ENCODE peak calls at places on chromosomes 3 and 15, in seven cellular contexts. One of them, this sample, is unnamed. For H3K27me3, the result is how much of the 10 kb centered on the place peaks cover.

GRCh38 chr3:15055019-15055557 is 10.0 kb downstream of the MRPS25 start:
- DNase-seq in Panc1: no peak
- DNase-seq in psoas muscle: no peak
- DNase-seq in heart right ventricle: no peak
- DNase-seq in heart left ventricle: no peak
- DNase-seq in body of pancreas: no peak
- DNase-seq in uterus: no peak
- DNase-seq in this sample: no peak

GRCh38 chr3:148880681-148881080 is 15.6 kb downstream of the CPA3 start:
- DNase-seq in Panc1: no peak
- DNase-seq in psoas muscle: no peak
- DNase-seq in heart right ventricle: no peak
- DNase-seq in heart left ventricle: no peak
- DNase-seq in body of pancreas: peak
- DNase-seq in uterus: no peak
- DNase-seq in this sample: no peak

GRCh38 chr3:156668073-156668763 is 6.2 kb upstream of the TIPARP start:
- DNase-seq in Panc1: no peak
- DNase-seq in psoas muscle: no peak
- DNase-seq in heart right ventricle: no peak
- DNase-seq in heart left ventricle: no peak
- DNase-seq in body of pancreas: no peak
- DNase-seq in uterus: no peak
- DNase-seq in this sample: no peak

GRCh38 chr15:43412096-43412495 is 41.2 kb downstream of the TUBGCP4 start:
- DNase-seq in Panc1: no peak
- DNase-seq in psoas muscle: no peak
- DNase-seq in heart right ventricle: no peak
- DNase-seq in heart left ventricle: no peak
- DNase-seq in body of pancreas: no peak
- DNase-seq in uterus: no peak
- DNase-seq in this sample: no peak

GRCh38 chr3:107142786-107143185 is 234.5 kb upstream of the CCDC54 start:
- DNase-seq in Panc1: no peak
- DNase-seq in psoas muscle: no peak
- DNase-seq in heart right ventricle: no peak
- DNase-seq in heart left ventricle: no peak
- DNase-seq in body of pancreas: no peak
- DNase-seq in uterus: no peak
- DNase-seq in this sample: no peak

GRCh38 chr3:187858711-187859110 is 113.4 kb upstream of the BCL6 start:
- DNase-seq in Panc1: no peak
- DNase-seq in psoas muscle: no peak
- DNase-seq in heart right ventricle: no peak
- DNase-seq in heart left ventricle: no peak
- DNase-seq in body of pancreas: no peak
- DNase-seq in uterus: no peak
- DNase-seq in this sample: no peak

GRCh38 chr3:147699175-147699838 is 290.1 kb downstream of the ZIC1 start:
- DNase-seq in Panc1: no peak
- DNase-seq in psoas muscle: no peak
- DNase-seq in heart right ventricle: no peak
- DNase-seq in heart left ventricle: no peak
- DNase-seq in body of pancreas: no peak
- DNase-seq in uterus: no peak
- DNase-seq in this sample: no peak

GRCh38 chr15:65902373-65902772 is 33.1 kb downstream of the RAB11A start:
- DNase-seq in Panc1: no peak
- DNase-seq in psoas muscle: peak
- DNase-seq in heart right ventricle: no peak
- DNase-seq in heart left ventricle: no peak
- DNase-seq in body of pancreas: no peak
- DNase-seq in uterus: no peak
- DNase-seq in this sample: no peak

GRCh38 chr15:45522931-45523331 is 376 bp upstream of the SLC30A4 start:
- DNase-seq in Panc1: peak
- DNase-seq in psoas muscle: no peak
- DNase-seq in heart right ventricle: no peak
- DNase-seq in heart left ventricle: no peak
- DNase-seq in body of pancreas: no peak
- DNase-seq in uterus: no peak
- DNase-seq in this sample: no peak

GRCh38 chr3:18423401-18424212 is 1.5 kb downstream of the SATB1 start:
- DNase-seq in Panc1: no peak
- DNase-seq in psoas muscle: no peak
- DNase-seq in heart right ventricle: peak
- DNase-seq in heart left ventricle: peak
- DNase-seq in body of pancreas: peak
- DNase-seq in uterus: peak
- DNase-seq in this sample: no peak

GRCh38 chr3:122357828-122358617 is 25.0 kb downstream of the MIX23 start:
- DNase-seq in Panc1: no peak
- DNase-seq in psoas muscle: no peak
- DNase-seq in heart right ventricle: no peak
- DNase-seq in heart left ventricle: no peak
- DNase-seq in body of pancreas: no peak
- DNase-seq in uterus: no peak
- DNase-seq in this sample: no peak

GRCh38 chr3:72071624-72072023 is 286.7 kb upstream of the PROK2 start:
- DNase-seq in Panc1: no peak
- DNase-seq in psoas muscle: no peak
- DNase-seq in heart right ventricle: no peak
- DNase-seq in heart left ventricle: no peak
- DNase-seq in body of pancreas: no peak
- DNase-seq in uterus: no peak
- DNase-seq in this sample: no peak

GRCh38 chr3:23950303-23950702 is 5.2 kb downstream of the NR1D2 start:
- DNase-seq in Panc1: no peak
- DNase-seq in psoas muscle: no peak
- DNase-seq in heart right ventricle: no peak
- DNase-seq in heart left ventricle: no peak
- DNase-seq in body of pancreas: no peak
- DNase-seq in uterus: no peak
- DNase-seq in this sample: no peak

GRCh38 chr3:141454906-141455602 is 31.8 kb upstream of the RASA2 start:
- DNase-seq in Panc1: peak
- DNase-seq in psoas muscle: no peak
- DNase-seq in heart right ventricle: no peak
- DNase-seq in heart left ventricle: no peak
- DNase-seq in body of pancreas: no peak
- DNase-seq in uterus: no peak
- DNase-seq in this sample: no peak

GRCh38 chr3:177483182-177483967 is 286.1 kb upstream of the TBL1XR1 start:
- DNase-seq in Panc1: no peak
- DNase-seq in psoas muscle: no peak
- DNase-seq in heart right ventricle: no peak
- DNase-seq in heart left ventricle: no peak
- DNase-seq in body of pancreas: no peak
- DNase-seq in uterus: no peak
- DNase-seq in this sample: no peak

GRCh38 chr3:46935989-46936620 is 40.4 kb downstream of the CCDC12 start:
- DNase-seq in Panc1: no peak
- DNase-seq in psoas muscle: peak
- DNase-seq in heart right ventricle: no peak
- DNase-seq in heart left ventricle: no peak
- DNase-seq in body of pancreas: no peak
- DNase-seq in uterus: no peak
- DNase-seq in this sample: no peak

DNA sequence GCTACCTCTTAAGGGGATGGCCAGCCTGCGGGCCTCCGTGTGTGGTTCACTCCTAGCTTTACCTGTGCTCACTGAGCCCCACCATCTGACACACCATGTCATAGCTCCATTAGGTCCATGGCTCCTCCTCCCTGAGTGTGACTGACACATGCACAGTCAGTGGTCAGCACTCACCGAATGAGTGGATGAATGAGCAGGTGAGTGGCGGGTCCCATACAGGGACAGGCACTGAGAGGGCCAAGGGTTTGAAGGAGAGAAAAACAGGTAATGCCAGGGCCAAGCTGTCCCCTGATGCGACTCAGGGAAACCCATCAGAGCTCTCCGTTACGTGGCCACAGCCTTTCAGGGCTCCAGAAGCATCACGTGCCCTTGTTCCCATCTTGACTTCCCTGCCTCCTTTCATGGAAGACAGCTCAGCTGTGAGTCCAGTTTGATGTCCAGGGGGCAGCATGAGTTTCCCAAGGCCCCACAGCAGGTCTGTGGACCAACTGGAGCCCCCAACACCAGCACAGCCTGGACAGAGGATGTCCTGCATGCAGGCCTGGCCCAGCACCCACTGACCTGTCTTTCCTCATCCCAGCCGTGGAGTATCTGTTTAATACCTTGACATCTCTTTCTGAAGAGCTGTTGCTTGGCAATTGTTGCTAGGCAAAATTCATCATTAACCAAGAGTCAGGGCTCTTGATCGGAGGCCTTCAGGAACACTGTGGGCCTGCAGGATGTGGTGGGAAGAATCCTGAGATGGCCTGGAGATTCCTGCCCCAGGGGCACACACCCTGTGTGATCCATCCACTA is 84.4 kb downstream of the PLXNA1 start:
- DNase-seq in Panc1: no peak
- DNase-seq in psoas muscle: no peak
- DNase-seq in heart right ventricle: no peak
- DNase-seq in heart left ventricle: peak
- DNase-seq in body of pancreas: no peak
- DNase-seq in uterus: no peak
- DNase-seq in this sample: no peak
- H3K27me3 ChIP-seq in Panc1: under half
- H3K27me3 ChIP-seq in psoas muscle: under half
- H3K27me3 ChIP-seq in heart right ventricle: under half
- H3K27me3 ChIP-seq in heart left ventricle: under half
- H3K27me3 ChIP-seq in body of pancreas: under half
- H3K27me3 ChIP-seq in uterus: under half
- H3K27me3 ChIP-seq in this sample: under half

DNA sequence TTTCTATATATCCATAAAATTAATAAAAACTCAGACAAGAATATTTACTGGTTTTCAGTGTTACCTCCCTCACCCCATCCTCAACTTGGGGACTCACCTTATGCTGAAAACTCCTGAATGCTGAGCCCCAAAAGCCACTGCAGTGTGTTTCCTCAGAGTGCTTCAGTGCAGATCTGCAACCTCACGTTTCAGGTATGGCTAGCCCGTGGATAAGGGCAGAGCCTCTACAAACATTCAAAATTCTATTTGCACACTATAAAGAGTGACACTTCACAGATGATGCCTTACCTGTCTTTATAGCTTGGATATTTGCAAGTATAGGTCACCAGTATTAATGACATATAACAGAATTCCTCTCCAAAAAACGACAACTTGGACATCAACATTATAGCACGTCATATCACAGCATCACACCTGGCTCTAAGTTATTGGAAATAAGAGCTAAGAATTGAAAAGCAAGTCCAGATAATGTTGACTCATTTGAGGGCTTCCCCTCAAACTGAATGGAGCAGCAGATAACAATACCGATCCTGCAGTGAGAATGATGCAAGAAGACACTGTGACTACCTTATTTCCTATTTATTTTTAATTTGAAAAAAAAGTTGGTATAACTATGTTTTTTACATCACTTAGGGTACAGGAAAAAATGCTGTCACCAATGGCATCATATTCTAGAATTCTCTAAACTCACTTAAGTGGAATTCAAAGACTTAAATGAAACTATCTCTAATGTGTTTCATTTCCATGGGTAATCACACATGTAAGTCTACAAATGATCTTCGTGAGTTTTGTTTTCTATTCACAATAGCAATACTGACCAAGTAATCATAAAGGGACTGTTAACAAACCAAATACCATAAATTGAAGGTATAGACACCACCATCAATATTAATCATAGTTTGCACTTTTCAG is 40.7 kb upstream of the RSL24D1 start:
- DNase-seq in Panc1: no peak
- DNase-seq in psoas muscle: no peak
- DNase-seq in heart right ventricle: no peak
- DNase-seq in heart left ventricle: no peak
- DNase-seq in body of pancreas: no peak
- DNase-seq in uterus: no peak
- DNase-seq in this sample: no peak
- H3K27ac ChIP-seq in Panc1: no peak
- H3K27ac ChIP-seq in psoas muscle: no peak
- H3K27ac ChIP-seq in heart right ventricle: no peak
- H3K27ac ChIP-seq in heart left ventricle: no peak
- H3K27ac ChIP-seq in body of pancreas: no peak
- H3K27ac ChIP-seq in uterus: no peak
- H3K27ac ChIP-seq in this sample: no peak

GRCh38 chr15:68506071-68506470 is 72.7 kb upstream of the CORO2B start:
- DNase-seq in Panc1: no peak
- DNase-seq in psoas muscle: no peak
- DNase-seq in heart right ventricle: no peak
- DNase-seq in heart left ventricle: no peak
- DNase-seq in body of pancreas: no peak
- DNase-seq in uterus: no peak
- DNase-seq in this sample: no peak

GRCh38 chr15:68503213-68503612 is 71.2 kb upstream of the ITGA11 start:
- DNase-seq in Panc1: no peak
- DNase-seq in psoas muscle: no peak
- DNase-seq in heart right ventricle: no peak
- DNase-seq in heart left ventricle: no peak
- DNase-seq in body of pancreas: no peak
- DNase-seq in uterus: no peak
- DNase-seq in this sample: no peak

GRCh38 chr15:68502398-68502901 is 70.5 kb upstream of the ITGA11 start:
- DNase-seq in Panc1: no peak
- DNase-seq in psoas muscle: no peak
- DNase-seq in heart right ventricle: no peak
- DNase-seq in heart left ventricle: no peak
- DNase-seq in body of pancreas: no peak
- DNase-seq in uterus: no peak
- DNase-seq in this sample: no peak

GRCh38 chr15:68503791-68504720 is 72.1 kb upstream of the ITGA11 start:
- DNase-seq in Panc1: no peak
- DNase-seq in psoas muscle: no peak
- DNase-seq in heart right ventricle: no peak
- DNase-seq in heart left ventricle: no peak
- DNase-seq in body of pancreas: no peak
- DNase-seq in uterus: no peak
- DNase-seq in this sample: no peak

GRCh38 chr15:68504721-68505090 is 72.7 kb upstream of the ITGA11 start:
- DNase-seq in Panc1: no peak
- DNase-seq in psoas muscle: no peak
- DNase-seq in heart right ventricle: no peak
- DNase-seq in heart left ventricle: no peak
- DNase-seq in body of pancreas: no peak
- DNase-seq in uterus: no peak
- DNase-seq in this sample: no peak
- H3K4me3 ChIP-seq in Panc1: no peak
- H3K4me3 ChIP-seq in psoas muscle: no peak
- H3K4me3 ChIP-seq in heart right ventricle: no peak
- H3K4me3 ChIP-seq in heart left ventricle: no peak
- H3K4me3 ChIP-seq in body of pancreas: no peak
- H3K4me3 ChIP-seq in uterus: no peak
- H3K4me3 ChIP-seq in this sample: no peak

DNA sequence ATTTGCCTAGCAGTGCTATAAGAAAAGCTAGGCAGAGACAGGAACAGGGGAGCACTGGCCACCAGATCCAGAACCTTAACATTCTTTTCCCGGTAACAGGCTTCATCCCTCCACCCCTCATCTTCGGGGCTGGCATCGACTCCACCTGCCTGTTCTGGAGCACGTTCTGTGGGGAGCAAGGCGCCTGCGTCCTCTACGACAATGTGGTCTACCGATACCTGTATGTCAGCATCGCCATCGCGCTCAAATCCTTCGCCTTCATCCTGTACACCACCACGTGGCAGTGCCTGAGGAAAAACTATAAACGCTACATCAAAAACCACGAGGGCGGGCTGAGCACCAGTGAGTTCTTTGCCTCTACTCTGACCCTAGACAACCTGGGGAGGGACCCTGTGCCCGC is 231.0 kb upstream of the ST8SIA2 start:
- DNase-seq in Panc1: no peak
- DNase-seq in psoas muscle: no peak
- DNase-seq in heart right ventricle: no peak
- DNase-seq in heart left ventricle: no peak
- DNase-seq in body of pancreas: no peak
- DNase-seq in uterus: no peak
- DNase-seq in this sample: no peak
- H3K27me3 ChIP-seq in Panc1: under half
- H3K27me3 ChIP-seq in psoas muscle: under half
- H3K27me3 ChIP-seq in heart right ventricle: under half
- H3K27me3 ChIP-seq in heart left ventricle: under half
- H3K27me3 ChIP-seq in body of pancreas: under half
- H3K27me3 ChIP-seq in uterus: under half
- H3K27me3 ChIP-seq in this sample: under half

This sample was measured in AG04450.